ENCODE peak calls at places on chromosome 20, in nine cellular contexts. One of them, this sample, is unnamed. For H3K4me1, the result is how much of the 10 kb centered on the place peaks cover.

GRCh38 chr20:46828471-46828870 is 66.2 kb upstream of the EYA2 start:
- DNase-seq in adrenal gland: no peak
- DNase-seq in HCT116: no peak
- DNase-seq in keratinocyte: no peak
- DNase-seq in mesendoderm: no peak
- DNase-seq in small intestine: no peak
- DNase-seq in body of pancreas: no peak
- DNase-seq in sigmoid colon: no peak
- DNase-seq in ascending aorta: no peak
- DNase-seq in this sample: no peak

GRCh38 chr20:34037121-34037520 is 43.4 kb downstream of the RALY start:
- DNase-seq in adrenal gland: no peak
- DNase-seq in mesendoderm: peak
- DNase-seq in body of pancreas: peak
- DNase-seq in small intestine: no peak
- DNase-seq in HCT116: no peak
- DNase-seq in keratinocyte: no peak
- DNase-seq in ascending aorta: no peak
- DNase-seq in sigmoid colon: no peak
- DNase-seq in this sample: no peak

GRCh38 chr20:10556519-10557083 is 117.2 kb downstream of the JAG1 start:
- DNase-seq in ascending aorta: no peak
- DNase-seq in mesendoderm: no peak
- DNase-seq in body of pancreas: no peak
- DNase-seq in sigmoid colon: no peak
- DNase-seq in adrenal gland: no peak
- DNase-seq in HCT116: no peak
- DNase-seq in keratinocyte: no peak
- DNase-seq in small intestine: no peak
- DNase-seq in this sample: no peak

GRCh38 chr20:33076662-33077398 is 2.6 kb upstream of the BPIFB4 start:
- DNase-seq in keratinocyte: no peak
- DNase-seq in mesendoderm: peak
- DNase-seq in ascending aorta: no peak
- DNase-seq in body of pancreas: no peak
- DNase-seq in sigmoid colon: no peak
- DNase-seq in HCT116: peak
- DNase-seq in adrenal gland: no peak
- DNase-seq in small intestine: no peak
- DNase-seq in this sample: no peak

GRCh38 chr20:39042279-39043150 is 80.4 kb downstream of the DHX35 start:
- DNase-seq in keratinocyte: peak
- DNase-seq in mesendoderm: no peak
- DNase-seq in adrenal gland: no peak
- DNase-seq in ascending aorta: peak
- DNase-seq in small intestine: no peak
- DNase-seq in body of pancreas: no peak
- DNase-seq in sigmoid colon: no peak
- DNase-seq in HCT116: no peak
- DNase-seq in this sample: peak

GRCh38 chr20:36155629-36155971 is 1.1 kb downstream of the EPB41L1 start:
- DNase-seq in mesendoderm: no peak
- DNase-seq in small intestine: no peak
- DNase-seq in HCT116: no peak
- DNase-seq in adrenal gland: no peak
- DNase-seq in ascending aorta: no peak
- DNase-seq in sigmoid colon: no peak
- DNase-seq in keratinocyte: no peak
- DNase-seq in body of pancreas: no peak
- DNase-seq in this sample: no peak

GRCh38 chr20:1856419-1856818 is 38.8 kb upstream of the SIRPA start:
- DNase-seq in ascending aorta: no peak
- DNase-seq in HCT116: no peak
- DNase-seq in small intestine: no peak
- DNase-seq in sigmoid colon: no peak
- DNase-seq in body of pancreas: no peak
- DNase-seq in adrenal gland: no peak
- DNase-seq in keratinocyte: no peak
- DNase-seq in mesendoderm: no peak
- DNase-seq in this sample: no peak

GRCh38 chr20:47057661-47058060 is 163.0 kb downstream of the EYA2 start:
- DNase-seq in mesendoderm: no peak
- DNase-seq in adrenal gland: no peak
- DNase-seq in sigmoid colon: no peak
- DNase-seq in ascending aorta: no peak
- DNase-seq in keratinocyte: no peak
- DNase-seq in HCT116: no peak
- DNase-seq in body of pancreas: no peak
- DNase-seq in small intestine: no peak
- DNase-seq in this sample: peak

GRCh38 chr20:25353754-25354705 is 36.6 kb downstream of the ABHD12 start:
- DNase-seq in sigmoid colon: no peak
- DNase-seq in body of pancreas: peak
- DNase-seq in adrenal gland: no peak
- DNase-seq in ascending aorta: no peak
- DNase-seq in HCT116: no peak
- DNase-seq in keratinocyte: no peak
- DNase-seq in small intestine: no peak
- DNase-seq in mesendoderm: no peak
- DNase-seq in this sample: no peak

GRCh38 chr20:53050338-53050737 is 78.2 kb downstream of the TSHZ2 start:
- DNase-seq in adrenal gland: no peak
- DNase-seq in ascending aorta: no peak
- DNase-seq in mesendoderm: no peak
- DNase-seq in body of pancreas: no peak
- DNase-seq in HCT116: no peak
- DNase-seq in sigmoid colon: no peak
- DNase-seq in keratinocyte: peak
- DNase-seq in small intestine: no peak
- DNase-seq in this sample: no peak

GRCh38 chr20:41308290-41308691 is 9.2 kb downstream of the ZHX3 start:
- DNase-seq in adrenal gland: no peak
- DNase-seq in ascending aorta: no peak
- DNase-seq in keratinocyte: no peak
- DNase-seq in small intestine: peak
- DNase-seq in mesendoderm: peak
- DNase-seq in body of pancreas: no peak
- DNase-seq in sigmoid colon: no peak
- DNase-seq in HCT116: no peak
- DNase-seq in this sample: no peak

GRCh38 chr20:1897486-1897885 is 2.3 kb downstream of the SIRPA start:
- DNase-seq in keratinocyte: no peak
- DNase-seq in small intestine: no peak
- DNase-seq in body of pancreas: no peak
- DNase-seq in ascending aorta: no peak
- DNase-seq in adrenal gland: no peak
- DNase-seq in sigmoid colon: peak
- DNase-seq in HCT116: no peak
- DNase-seq in mesendoderm: no peak
- DNase-seq in this sample: no peak

GRCh38 chr20:23049201-23049932 is at the start of gene THBD:
- DNase-seq in sigmoid colon: peak
- DNase-seq in small intestine: peak
- DNase-seq in HCT116: no peak
- DNase-seq in body of pancreas: peak
- DNase-seq in keratinocyte: peak
- DNase-seq in mesendoderm: peak
- DNase-seq in adrenal gland: peak
- DNase-seq in ascending aorta: peak
- DNase-seq in this sample: peak

GRCh38 chr20:56440346-56441007 is 27.9 kb upstream of the RTF2 start:
- DNase-seq in body of pancreas: no peak
- DNase-seq in HCT116: no peak
- DNase-seq in ascending aorta: no peak
- DNase-seq in adrenal gland: no peak
- DNase-seq in sigmoid colon: peak
- DNase-seq in mesendoderm: no peak
- DNase-seq in keratinocyte: no peak
- DNase-seq in small intestine: peak
- DNase-seq in this sample: peak

GRCh38 chr20:54477134-54477533 is 1.7 kb downstream of the DOK5 start:
- DNase-seq in small intestine: no peak
- DNase-seq in mesendoderm: no peak
- DNase-seq in body of pancreas: no peak
- DNase-seq in keratinocyte: no peak
- DNase-seq in adrenal gland: no peak
- DNase-seq in HCT116: no peak
- DNase-seq in sigmoid colon: no peak
- DNase-seq in ascending aorta: no peak
- DNase-seq in this sample: no peak

GRCh38 chr20:41059236-41059635 is 30.6 kb downstream of the TOP1 start:
- DNase-seq in sigmoid colon: no peak
- DNase-seq in keratinocyte: no peak
- DNase-seq in small intestine: no peak
- DNase-seq in adrenal gland: no peak
- DNase-seq in ascending aorta: no peak
- DNase-seq in body of pancreas: no peak
- DNase-seq in HCT116: no peak
- DNase-seq in mesendoderm: no peak
- DNase-seq in this sample: no peak

DNA sequence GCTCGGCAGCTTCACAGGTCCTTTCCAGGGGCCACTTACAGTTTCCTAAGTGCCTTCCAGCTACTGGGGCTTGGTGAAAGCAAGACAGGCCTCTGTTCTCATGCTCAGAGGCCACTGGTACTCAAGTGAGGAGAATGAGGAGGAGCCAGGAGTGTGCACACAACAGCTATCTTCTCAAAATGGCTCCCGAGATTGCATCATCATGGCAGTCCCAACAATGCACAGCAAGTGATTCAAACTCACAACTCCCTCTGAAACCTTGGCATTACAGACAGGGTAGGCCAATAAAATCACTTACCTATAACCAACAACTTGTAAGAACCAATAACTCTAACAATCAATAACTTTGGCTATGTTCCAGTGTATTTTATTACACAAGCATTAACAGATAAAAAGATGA is 77.4 kb downstream of the RALGAPA2 start:
- DNase-seq in small intestine: no peak
- DNase-seq in body of pancreas: no peak
- DNase-seq in adrenal gland: no peak
- DNase-seq in HCT116: no peak
- DNase-seq in mesendoderm: no peak
- DNase-seq in keratinocyte: no peak
- DNase-seq in sigmoid colon: no peak
- DNase-seq in ascending aorta: no peak
- DNase-seq in this sample: no peak
- H3K4me3 ChIP-seq in small intestine: no peak
- H3K4me3 ChIP-seq in body of pancreas: no peak
- H3K4me3 ChIP-seq in adrenal gland: no peak
- H3K4me3 ChIP-seq in HCT116: no peak
- H3K4me3 ChIP-seq in mesendoderm: no peak
- H3K4me3 ChIP-seq in keratinocyte: no peak
- H3K4me3 ChIP-seq in sigmoid colon: no peak
- H3K4me3 ChIP-seq in ascending aorta: no peak
- H3K4me3 ChIP-seq in this sample: no peak

GRCh38 chr20:20462185-20462584 is 94.3 kb downstream of the INSM1 start:
- DNase-seq in mesendoderm: no peak
- DNase-seq in sigmoid colon: no peak
- DNase-seq in body of pancreas: no peak
- DNase-seq in keratinocyte: no peak
- DNase-seq in ascending aorta: no peak
- DNase-seq in HCT116: no peak
- DNase-seq in small intestine: no peak
- DNase-seq in adrenal gland: no peak
- DNase-seq in this sample: no peak
- H3K4me1 ChIP-seq in mesendoderm: under half
- H3K4me1 ChIP-seq in sigmoid colon: under half
- H3K4me1 ChIP-seq in body of pancreas: under half
- H3K4me1 ChIP-seq in keratinocyte: under half
- H3K4me1 ChIP-seq in ascending aorta: under half
- H3K4me1 ChIP-seq in HCT116: under half
- H3K4me1 ChIP-seq in small intestine: under half
- H3K4me1 ChIP-seq in adrenal gland: under half
- H3K4me1 ChIP-seq in this sample: under half

DNA sequence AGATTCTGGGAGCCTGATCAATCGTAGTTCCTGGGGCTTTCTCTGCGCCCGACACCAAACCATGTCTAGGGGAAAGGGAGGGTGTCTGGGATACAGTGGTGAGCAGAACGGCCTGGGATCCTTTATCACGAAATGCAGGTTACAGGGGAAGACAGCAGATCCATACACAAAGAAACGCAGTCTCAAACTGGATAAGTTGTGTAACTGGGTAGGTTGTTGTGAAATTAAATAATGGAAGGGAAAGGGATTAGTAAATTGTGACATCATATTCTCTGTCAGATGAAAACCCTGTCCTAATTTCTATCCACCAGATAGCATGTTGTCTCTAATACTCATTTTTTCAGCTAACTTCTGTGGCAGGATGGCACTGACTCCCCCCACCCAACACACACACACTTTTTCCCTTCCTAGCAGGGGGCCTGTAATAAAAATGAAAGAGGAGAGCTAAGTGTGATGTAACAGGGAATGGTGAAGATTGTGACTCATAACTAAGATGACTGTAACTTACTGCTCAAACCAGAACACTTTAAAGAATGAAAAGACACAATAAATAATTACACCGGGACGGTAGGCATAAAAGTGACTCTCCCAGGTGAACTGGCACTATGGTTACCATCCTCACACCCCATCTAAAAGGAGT is 758 bp upstream of the TRPC4AP start:
- DNase-seq in mesendoderm: no peak
- DNase-seq in adrenal gland: no peak
- DNase-seq in keratinocyte: no peak
- DNase-seq in sigmoid colon: no peak
- DNase-seq in body of pancreas: no peak
- DNase-seq in ascending aorta: no peak
- DNase-seq in small intestine: no peak
- DNase-seq in HCT116: no peak
- DNase-seq in this sample: no peak
- H3K4me3 ChIP-seq in mesendoderm: no peak
- H3K4me3 ChIP-seq in adrenal gland: no peak
- H3K4me3 ChIP-seq in keratinocyte: peak
- H3K4me3 ChIP-seq in sigmoid colon: peak
- H3K4me3 ChIP-seq in body of pancreas: no peak
- H3K4me3 ChIP-seq in ascending aorta: peak
- H3K4me3 ChIP-seq in small intestine: no peak
- H3K4me3 ChIP-seq in HCT116: peak
- H3K4me3 ChIP-seq in this sample: no peak

DNA sequence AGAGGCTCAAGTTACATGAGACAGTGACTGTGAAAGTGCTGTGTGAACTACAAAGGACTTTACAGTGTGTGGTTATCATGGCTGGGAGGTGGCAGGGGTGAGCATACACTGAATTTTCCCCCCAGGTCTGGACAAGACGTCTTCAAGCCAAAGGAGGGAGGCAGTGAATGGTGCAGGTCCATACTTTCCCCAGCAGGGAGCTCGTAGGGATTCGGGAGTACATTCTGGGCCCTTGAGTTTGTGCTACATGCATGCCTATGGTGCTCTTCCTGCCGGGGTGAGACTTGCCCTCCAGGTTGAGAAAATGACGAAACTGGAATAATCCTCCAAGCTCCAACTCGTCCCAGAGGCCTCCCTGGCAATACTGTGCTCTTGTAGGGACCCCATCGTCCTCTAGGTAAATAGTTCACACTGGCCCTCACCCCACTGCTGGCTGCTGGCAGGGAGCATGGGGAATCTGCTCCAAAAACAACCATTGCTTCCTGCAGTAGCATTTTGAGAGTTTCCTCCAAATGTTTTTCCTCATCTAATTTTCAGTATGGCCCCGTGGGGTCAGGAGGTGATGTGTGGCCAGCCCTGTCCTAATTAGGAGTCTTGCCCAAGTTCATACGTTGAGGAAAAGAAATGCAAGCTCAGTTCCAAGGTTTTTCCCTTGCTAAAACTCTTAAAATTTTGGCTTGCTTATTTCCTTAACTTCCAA is 57.6 kb downstream of the ZNF831 start:
- DNase-seq in HCT116: no peak
- DNase-seq in mesendoderm: peak
- DNase-seq in small intestine: no peak
- DNase-seq in sigmoid colon: no peak
- DNase-seq in adrenal gland: no peak
- DNase-seq in body of pancreas: no peak
- DNase-seq in ascending aorta: no peak
- DNase-seq in keratinocyte: no peak
- DNase-seq in this sample: no peak
- H3K4me1 ChIP-seq in HCT116: under half
- H3K4me1 ChIP-seq in mesendoderm: under half
- H3K4me1 ChIP-seq in small intestine: under half
- H3K4me1 ChIP-seq in sigmoid colon: under half
- H3K4me1 ChIP-seq in adrenal gland: under half
- H3K4me1 ChIP-seq in body of pancreas: under half
- H3K4me1 ChIP-seq in ascending aorta: under half
- H3K4me1 ChIP-seq in keratinocyte: under half
- H3K4me1 ChIP-seq in this sample: under half